ENCODE peak calls at places on chromosomes 13 and 19, in eight cellular contexts. One of them, this sample, is unnamed. For H3K9me3 and H3K4me1, the result is how much of the 10 kb centered on the place peaks cover.

GRCh38 chr13:104816716-104817115 is 1718.7 kb downstream of the EFNB2 start:
- DNase-seq in mucosa of descending colon: no peak
- DNase-seq in heart left ventricle: no peak
- DNase-seq in A549: no peak
- DNase-seq in sigmoid colon: no peak
- DNase-seq in IMR-90: no peak
- DNase-seq in tibial nerve: no peak
- DNase-seq in transverse colon: no peak
- DNase-seq in this sample: no peak

GRCh38 chr19:1070931-1071791 is 4.2 kb downstream of the ARHGAP45 start:
- DNase-seq in mucosa of descending colon: peak
- DNase-seq in heart left ventricle: peak
- DNase-seq in A549: no peak
- DNase-seq in sigmoid colon: no peak
- DNase-seq in IMR-90: no peak
- DNase-seq in tibial nerve: no peak
- DNase-seq in transverse colon: no peak
- DNase-seq in this sample: no peak

GRCh38 chr13:71866173-71867091 is 572 bp downstream of the DACH1 start:
- DNase-seq in mucosa of descending colon: peak
- DNase-seq in heart left ventricle: peak
- DNase-seq in A549: no peak
- DNase-seq in sigmoid colon: no peak
- DNase-seq in IMR-90: no peak
- DNase-seq in tibial nerve: no peak
- DNase-seq in transverse colon: peak
- DNase-seq in this sample: peak

GRCh38 chr13:114057131-114058050 is 75.0 kb downstream of the RASA3 start:
- DNase-seq in mucosa of descending colon: no peak
- DNase-seq in heart left ventricle: no peak
- DNase-seq in A549: no peak
- DNase-seq in sigmoid colon: no peak
- DNase-seq in IMR-90: no peak
- DNase-seq in tibial nerve: no peak
- DNase-seq in transverse colon: no peak
- DNase-seq in this sample: no peak

GRCh38 chr13:101631403-101631802 is 178.9 kb downstream of the ITGBL1 start:
- DNase-seq in mucosa of descending colon: no peak
- DNase-seq in heart left ventricle: no peak
- DNase-seq in A549: no peak
- DNase-seq in sigmoid colon: no peak
- DNase-seq in IMR-90: no peak
- DNase-seq in tibial nerve: no peak
- DNase-seq in transverse colon: no peak
- DNase-seq in this sample: no peak

GRCh38 chr13:52845334-52845761 is 3.1 kb downstream of the PCDH8 start:
- DNase-seq in mucosa of descending colon: no peak
- DNase-seq in heart left ventricle: no peak
- DNase-seq in A549: no peak
- DNase-seq in sigmoid colon: no peak
- DNase-seq in IMR-90: no peak
- DNase-seq in tibial nerve: no peak
- DNase-seq in transverse colon: no peak
- DNase-seq in this sample: peak

GRCh38 chr13:41231786-41232185 is 31.6 kb downstream of the MTRF1 start:
- DNase-seq in mucosa of descending colon: peak
- DNase-seq in heart left ventricle: no peak
- DNase-seq in A549: no peak
- DNase-seq in sigmoid colon: no peak
- DNase-seq in IMR-90: peak
- DNase-seq in tibial nerve: no peak
- DNase-seq in transverse colon: peak
- DNase-seq in this sample: no peak

GRCh38 chr13:113373811-113374485 is 10.0 kb upstream of the GRTP1 start:
- DNase-seq in mucosa of descending colon: no peak
- DNase-seq in heart left ventricle: no peak
- DNase-seq in A549: no peak
- DNase-seq in sigmoid colon: peak
- DNase-seq in IMR-90: no peak
- DNase-seq in tibial nerve: no peak
- DNase-seq in transverse colon: no peak
- DNase-seq in this sample: no peak

GRCh38 chr19:20423381-20424207 is 142.0 kb downstream of the ZNF737 start:
- DNase-seq in mucosa of descending colon: peak
- DNase-seq in heart left ventricle: peak
- DNase-seq in A549: no peak
- DNase-seq in sigmoid colon: peak
- DNase-seq in IMR-90: peak
- DNase-seq in tibial nerve: peak
- DNase-seq in transverse colon: peak
- DNase-seq in this sample: no peak

GRCh38 chr19:2602391-2603181 is 99.9 kb downstream of the GNG7 start:
- DNase-seq in mucosa of descending colon: peak
- DNase-seq in heart left ventricle: peak
- DNase-seq in A549: no peak
- DNase-seq in sigmoid colon: peak
- DNase-seq in IMR-90: peak
- DNase-seq in tibial nerve: peak
- DNase-seq in transverse colon: peak
- DNase-seq in this sample: peak

GRCh38 chr13:66693656-66694055 is 536.5 kb downstream of the PCDH9 start:
- DNase-seq in mucosa of descending colon: no peak
- DNase-seq in heart left ventricle: no peak
- DNase-seq in A549: no peak
- DNase-seq in sigmoid colon: no peak
- DNase-seq in IMR-90: no peak
- DNase-seq in tibial nerve: no peak
- DNase-seq in transverse colon: no peak
- DNase-seq in this sample: no peak
- H3K9me3 ChIP-seq in mucosa of descending colon: under half
- H3K9me3 ChIP-seq in heart left ventricle: under half
- H3K9me3 ChIP-seq in A549: under half
- H3K9me3 ChIP-seq in sigmoid colon: under half
- H3K9me3 ChIP-seq in IMR-90: under half
- H3K9me3 ChIP-seq in tibial nerve: under half
- H3K9me3 ChIP-seq in transverse colon: under half
- H3K9me3 ChIP-seq in this sample: under half

GRCh38 chr13:49540552-49540951 is 44.8 kb downstream of the PHF11 start:
- DNase-seq in mucosa of descending colon: no peak
- DNase-seq in heart left ventricle: no peak
- DNase-seq in A549: no peak
- DNase-seq in sigmoid colon: no peak
- DNase-seq in IMR-90: peak
- DNase-seq in tibial nerve: no peak
- DNase-seq in transverse colon: no peak
- DNase-seq in this sample: no peak

GRCh38 chr13:49538404-49538803 is 42.7 kb downstream of the PHF11 start:
- DNase-seq in mucosa of descending colon: no peak
- DNase-seq in heart left ventricle: no peak
- DNase-seq in A549: no peak
- DNase-seq in sigmoid colon: no peak
- DNase-seq in IMR-90: no peak
- DNase-seq in tibial nerve: no peak
- DNase-seq in transverse colon: no peak
- DNase-seq in this sample: no peak

GRCh38 chr13:49536144-49536873 is 40.6 kb downstream of the PHF11 start:
- DNase-seq in mucosa of descending colon: no peak
- DNase-seq in heart left ventricle: no peak
- DNase-seq in A549: no peak
- DNase-seq in sigmoid colon: no peak
- DNase-seq in IMR-90: no peak
- DNase-seq in tibial nerve: no peak
- DNase-seq in transverse colon: no peak
- DNase-seq in this sample: no peak

GRCh38 chr13:49539746-49540145 is 44.0 kb downstream of the PHF11 start:
- DNase-seq in mucosa of descending colon: no peak
- DNase-seq in heart left ventricle: no peak
- DNase-seq in A549: no peak
- DNase-seq in sigmoid colon: no peak
- DNase-seq in IMR-90: no peak
- DNase-seq in tibial nerve: no peak
- DNase-seq in transverse colon: no peak
- DNase-seq in this sample: no peak

GRCh38 chr13:49539313-49539712 is 43.6 kb downstream of the PHF11 start:
- DNase-seq in mucosa of descending colon: no peak
- DNase-seq in heart left ventricle: no peak
- DNase-seq in A549: no peak
- DNase-seq in sigmoid colon: peak
- DNase-seq in IMR-90: peak
- DNase-seq in tibial nerve: no peak
- DNase-seq in transverse colon: no peak
- DNase-seq in this sample: no peak
- H3K4me1 ChIP-seq in mucosa of descending colon: under half
- H3K4me1 ChIP-seq in heart left ventricle: under half
- H3K4me1 ChIP-seq in A549: under half
- H3K4me1 ChIP-seq in sigmoid colon: under half
- H3K4me1 ChIP-seq in IMR-90: under half
- H3K4me1 ChIP-seq in tibial nerve: under half
- H3K4me1 ChIP-seq in transverse colon: under half
- H3K4me1 ChIP-seq in this sample: under half

GRCh38 chr13:108779308-108779707 is 149.9 kb downstream of the MYO16 start:
- DNase-seq in mucosa of descending colon: no peak
- DNase-seq in heart left ventricle: no peak
- DNase-seq in A549: no peak
- DNase-seq in sigmoid colon: no peak
- DNase-seq in IMR-90: no peak
- DNase-seq in tibial nerve: no peak
- DNase-seq in transverse colon: no peak
- DNase-seq in this sample: no peak
- TF ChIP-seq CTCF in mucosa of descending colon: no peak
- TF ChIP-seq CTCF in heart left ventricle: no peak
- TF ChIP-seq CTCF in A549: no peak
- TF ChIP-seq CTCF in sigmoid colon: no peak
- TF ChIP-seq CTCF in IMR-90: no peak
- TF ChIP-seq CTCF in tibial nerve: no peak
- TF ChIP-seq CTCF in transverse colon: no peak
- TF ChIP-seq CTCF in this sample: no peak

DNA sequence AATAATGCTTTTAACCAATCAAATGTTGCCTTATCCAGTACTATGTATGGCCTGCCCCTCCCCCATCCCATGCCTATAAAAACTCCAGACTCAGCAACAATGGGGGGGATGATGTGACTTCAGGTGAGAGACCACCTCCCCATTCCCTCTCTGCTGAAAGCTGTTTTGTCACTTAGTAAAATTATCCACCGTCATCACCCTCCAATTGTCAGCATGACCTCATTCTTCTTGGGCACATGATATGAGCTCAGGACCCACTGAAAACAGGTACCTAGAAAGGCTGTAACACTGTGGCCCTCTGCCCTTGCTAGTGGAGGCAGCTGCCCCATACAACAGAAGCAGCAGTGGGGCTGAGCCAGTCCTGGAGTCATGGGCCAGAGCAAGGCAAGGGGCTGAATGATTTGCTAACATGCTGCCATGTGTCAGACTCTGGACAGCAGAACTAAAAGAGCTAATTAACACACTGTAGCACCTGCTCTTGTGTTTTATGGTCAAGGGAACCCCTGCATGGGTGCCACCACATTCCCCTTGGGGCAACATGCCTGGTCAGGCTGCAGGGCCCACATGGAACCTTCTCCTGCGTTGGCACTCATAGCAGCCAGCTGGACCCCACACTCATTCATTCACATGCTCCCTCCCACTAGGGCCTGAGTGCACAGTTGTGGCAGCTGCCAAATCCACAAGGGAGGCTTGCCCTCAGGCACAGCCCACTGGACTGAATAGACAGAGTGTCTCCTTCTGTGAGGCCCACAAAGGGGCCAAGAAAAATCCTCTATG is 722.2 kb upstream of the PCDH20 start:
- DNase-seq in mucosa of descending colon: no peak
- DNase-seq in heart left ventricle: no peak
- DNase-seq in A549: no peak
- DNase-seq in sigmoid colon: no peak
- DNase-seq in IMR-90: no peak
- DNase-seq in tibial nerve: no peak
- DNase-seq in transverse colon: no peak
- DNase-seq in this sample: no peak
- H3K9me3 ChIP-seq in mucosa of descending colon: under half
- H3K9me3 ChIP-seq in heart left ventricle: under half
- H3K9me3 ChIP-seq in A549: under half
- H3K9me3 ChIP-seq in sigmoid colon: under half
- H3K9me3 ChIP-seq in IMR-90: under half
- H3K9me3 ChIP-seq in tibial nerve: under half
- H3K9me3 ChIP-seq in transverse colon: under half
- H3K9me3 ChIP-seq in this sample: under half

GRCh38 chr19:51026554-51026831 is at the start of gene KLK11:
- DNase-seq in mucosa of descending colon: no peak
- DNase-seq in heart left ventricle: no peak
- DNase-seq in A549: no peak
- DNase-seq in sigmoid colon: no peak
- DNase-seq in IMR-90: no peak
- DNase-seq in tibial nerve: no peak
- DNase-seq in transverse colon: no peak
- DNase-seq in this sample: no peak

GRCh38 chr19:51024924-51025323 is 1.5 kb downstream of the KLK11 start:
- DNase-seq in mucosa of descending colon: no peak
- DNase-seq in heart left ventricle: no peak
- DNase-seq in A549: no peak
- DNase-seq in sigmoid colon: no peak
- DNase-seq in IMR-90: no peak
- DNase-seq in tibial nerve: no peak
- DNase-seq in transverse colon: no peak
- DNase-seq in this sample: no peak

GRCh38 chr19:51027126-51027806 is 850 bp upstream of the KLK11 start:
- DNase-seq in mucosa of descending colon: no peak
- DNase-seq in heart left ventricle: no peak
- DNase-seq in A549: no peak
- DNase-seq in sigmoid colon: peak
- DNase-seq in IMR-90: no peak
- DNase-seq in tibial nerve: no peak
- DNase-seq in transverse colon: no peak
- DNase-seq in this sample: no peak

GRCh38 chr19:51025401-51025800 is 1.0 kb downstream of the KLK11 start:
- DNase-seq in mucosa of descending colon: no peak
- DNase-seq in heart left ventricle: no peak
- DNase-seq in A549: no peak
- DNase-seq in sigmoid colon: no peak
- DNase-seq in IMR-90: no peak
- DNase-seq in tibial nerve: no peak
- DNase-seq in transverse colon: no peak
- DNase-seq in this sample: no peak

DNA sequence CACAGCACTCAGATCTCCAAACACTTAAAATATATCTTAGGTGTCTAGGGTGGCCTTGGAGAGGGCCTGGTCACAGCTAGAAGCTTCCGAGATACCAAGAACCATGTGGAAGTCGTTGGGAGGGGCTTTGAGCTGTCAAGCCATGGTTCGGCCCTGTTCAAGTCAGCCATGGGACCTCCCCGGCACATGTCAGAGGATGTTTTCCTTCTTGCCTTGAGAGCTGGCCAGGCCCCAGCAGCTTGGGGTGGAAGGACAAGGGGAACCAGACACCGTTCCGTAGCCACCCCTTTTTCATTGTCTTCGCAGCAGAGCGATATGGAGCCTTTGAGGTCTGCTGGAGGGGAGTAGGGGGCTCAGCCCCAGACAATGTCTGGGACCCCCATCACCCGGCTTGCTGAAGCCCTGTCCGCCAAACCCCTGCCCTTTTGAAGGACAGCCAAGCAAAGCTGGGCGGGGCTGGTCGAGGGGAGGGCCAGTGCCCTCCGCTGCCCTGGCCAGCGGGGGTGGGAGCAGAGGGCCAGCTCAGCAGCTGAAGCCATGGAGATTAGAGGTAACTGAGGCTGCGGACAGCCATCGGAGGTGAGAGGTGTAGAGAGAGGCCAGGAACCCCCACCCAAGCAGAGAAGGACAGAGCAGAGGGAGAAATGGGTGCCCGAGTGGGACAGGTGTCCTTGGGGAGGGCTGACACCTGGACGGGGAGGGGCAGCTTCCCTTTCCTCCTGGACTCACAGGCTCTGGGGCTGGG is 435 bp downstream of the KLK11 start:
- DNase-seq in mucosa of descending colon: no peak
- DNase-seq in heart left ventricle: no peak
- DNase-seq in A549: no peak
- DNase-seq in sigmoid colon: peak
- DNase-seq in IMR-90: no peak
- DNase-seq in tibial nerve: no peak
- DNase-seq in transverse colon: no peak
- DNase-seq in this sample: no peak
- H3K4me1 ChIP-seq in mucosa of descending colon: under half
- H3K4me1 ChIP-seq in heart left ventricle: under half
- H3K4me1 ChIP-seq in A549: under half
- H3K4me1 ChIP-seq in sigmoid colon: under half
- H3K4me1 ChIP-seq in IMR-90: under half
- H3K4me1 ChIP-seq in tibial nerve: under half
- H3K4me1 ChIP-seq in transverse colon: under half
- H3K4me1 ChIP-seq in this sample: under half

This sample was measured in A673.